ENCODE peak calls at places on chromosomes 1 and 21, in seven cellular contexts. T, G, X, M, E, S and Y are unnamed samples.

GRCh38 chr1:202192770-202193613 is 607 bp upstream of the LGR6 start:
- DNase-seq in M (no peak), X (peak), E (no peak), T (peak), S (peak), G (peak), Y (no peak)

GRCh38 chr1:201291917-201292316 is 8.6 kb downstream of the PKP1 start:
- DNase-seq in T (no peak), G (no peak), E (no peak), M (no peak), X (no peak), S (no peak), Y (no peak)

GRCh38 chr1:1836119-1836518 is 54.8 kb downstream of the GNB1 start:
- DNase-seq in T (no peak), G (no peak), M (no peak), X (peak), E (no peak), S (no peak), Y (no peak)

GRCh38 chr1:166165661-166166399 is 971 bp downstream of the FAM78B start:
- DNase-seq in E (peak), X (peak), M (no peak), G (peak), S (peak), T (peak), Y (no peak)

GRCh38 chr1:154729031-154729442 is 121.1 kb upstream of the ADAR start:
- DNase-seq in M (no peak), S (no peak), X (no peak), G (no peak), T (peak), E (no peak), Y (no peak)

GRCh38 chr1:221878134-221878533 is 136.2 kb upstream of the DUSP10 start:
- DNase-seq in X (no peak), M (no peak), E (no peak), G (no peak), S (no peak), T (no peak), Y (no peak)

GRCh38 chr1:223221686-223222085 is 78.6 kb upstream of the TLR5 start:
- DNase-seq in X (peak), G (no peak), E (no peak), S (no peak), M (no peak), T (no peak), Y (no peak)

GRCh38 chr1:2821970-2822620 is 20.6 kb upstream of the TTC34 start:
- DNase-seq in T (no peak), X (peak), E (no peak), M (no peak), S (peak), G (peak), Y (no peak)

GRCh38 chr21:33666153-33666552 is 23.9 kb downstream of the ITSN1 start:
- DNase-seq in E (no peak), S (no peak), G (no peak), T (no peak), X (no peak), M (no peak), Y (no peak)

GRCh38 chr1:199551967-199552565 is 475.4 kb upstream of the NR5A2 start:
- DNase-seq in E (no peak), X (peak), S (peak), T (peak), G (no peak), M (no peak), Y (peak)

GRCh38 chr1:16614361-16615252 is 1.2 kb upstream of the NBPF1 start:
- DNase-seq in M (no peak), X (peak), T (no peak), G (peak), S (peak), E (peak), Y (no peak)

GRCh38 chr1:178241057-178241456 is 147.2 kb downstream of the RASAL2 start:
- DNase-seq in M (no peak), T (peak), G (no peak), E (no peak), X (no peak), S (no peak), Y (no peak)

GRCh38 chr1:91166106-91166712 is 144.4 kb upstream of the ZNF644 start:
- DNase-seq in S (peak), E (no peak), X (peak), M (no peak), G (no peak), T (peak), Y (peak)

GRCh38 chr1:37726191-37726590 is 33.9 kb downstream of the CDCA8 start:
- DNase-seq in E (no peak), M (no peak), X (peak), G (no peak), S (no peak), T (no peak), Y (no peak)

DNA sequence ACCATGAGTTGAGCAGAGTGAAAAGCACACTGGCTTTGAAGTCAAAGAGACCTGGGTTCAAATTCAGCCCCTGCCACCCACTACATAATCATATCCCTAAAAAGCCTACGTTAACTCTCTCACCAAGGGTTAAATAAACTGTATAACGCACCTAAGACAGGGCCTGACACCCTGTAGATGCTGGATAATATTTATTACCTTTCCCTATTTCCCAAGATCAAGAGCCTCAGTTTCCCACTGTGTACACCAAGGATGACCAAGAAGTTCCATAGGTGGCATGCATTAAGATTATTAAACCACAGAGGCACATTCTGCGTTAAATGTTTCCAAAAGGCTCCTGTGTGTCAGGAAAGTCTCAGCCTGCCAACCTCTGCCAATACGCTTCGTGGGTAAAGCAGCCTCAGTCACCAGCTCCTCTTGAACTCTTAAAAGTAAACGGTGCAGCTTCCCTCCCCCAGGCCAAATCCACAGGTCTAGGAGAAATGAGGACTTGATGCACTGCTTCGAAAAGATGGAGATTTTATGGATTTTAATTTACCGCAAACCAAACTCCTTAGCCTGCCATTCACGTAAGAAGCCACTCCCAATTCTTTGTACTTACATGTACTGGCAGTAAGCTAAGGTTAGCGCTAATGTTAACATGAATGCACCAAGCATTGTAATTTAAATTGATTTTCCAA is 2.7 kb downstream of the USP24 start:
- DNase-seq in T (no peak), S (peak), M (no peak), X (no peak), E (no peak), G (no peak), Y (no peak)
- TF ChIP-seq CTCF in T (no peak), S (no peak), M (no peak), X (no peak), E (no peak), G (no peak), Y (no peak)

DNA sequence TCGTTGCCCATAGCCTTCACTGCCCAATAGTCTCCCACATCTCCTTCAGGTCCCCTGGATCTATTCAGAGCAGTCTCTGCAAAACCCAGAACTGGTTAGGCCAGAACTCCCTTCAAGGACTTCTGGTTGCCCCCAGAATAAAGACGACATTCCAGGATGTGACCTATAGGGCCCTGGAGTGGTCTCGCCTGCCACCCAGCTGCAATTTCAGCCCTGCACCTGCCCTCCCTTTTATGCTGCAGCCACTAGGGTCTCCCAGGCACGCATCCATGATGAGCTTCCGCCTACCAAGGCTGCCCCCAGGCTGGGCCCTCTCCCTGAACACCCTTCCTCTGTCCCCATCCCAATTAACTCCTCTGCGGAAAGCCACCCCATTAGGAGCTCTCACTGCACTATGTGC is 7.2 kb upstream of the TSPEAR start:
- DNase-seq in X (no peak), M (no peak), E (no peak), G (no peak), S (no peak), T (no peak), Y (no peak)
- TF ChIP-seq CTCF in X (no peak), M (no peak), E (no peak), G (no peak), S (no peak), T (no peak), Y (no peak)

GRCh38 chr1:112530832-112531231 is 22.1 kb downstream of the WNT2B start:
- DNase-seq in T (no peak), E (no peak), G (no peak), S (no peak), X (no peak), M (no peak), Y (no peak)

GRCh38 chr1:112536561-112536960 is 27.8 kb downstream of the WNT2B start:
- DNase-seq in T (no peak), E (no peak), X (no peak), G (no peak), M (no peak), S (no peak), Y (peak)

GRCh38 chr1:112532074-112532473 is 23.3 kb downstream of the WNT2B start:
- DNase-seq in T (no peak), X (no peak), M (no peak), S (no peak), E (no peak), G (no peak), Y (no peak)

GRCh38 chr1:112529301-112529700 is 20.5 kb downstream of the WNT2B start:
- DNase-seq in M (no peak), X (no peak), S (no peak), T (no peak), G (no peak), E (no peak), Y (no peak)

GRCh38 chr1:112533029-112533428 is 24.3 kb downstream of the WNT2B start:
- DNase-seq in T (no peak), M (no peak), X (no peak), E (no peak), S (no peak), G (no peak), Y (no peak)
- TF ChIP-seq CTCF in T (no peak), M (no peak), X (no peak), E (no peak), S (no peak), G (no peak), Y (no peak)

GRCh38 chr1:196357913-196358312 is 250.3 kb downstream of the KCNT2 start:
- DNase-seq in M (no peak), E (no peak), S (no peak), T (no peak), X (no peak), G (no peak), Y (no peak)

GRCh38 chr1:196361112-196361714 is 247.0 kb downstream of the KCNT2 start:
- DNase-seq in S (no peak), T (no peak), M (no peak), X (peak), E (no peak), G (no peak), Y (no peak)

DNA sequence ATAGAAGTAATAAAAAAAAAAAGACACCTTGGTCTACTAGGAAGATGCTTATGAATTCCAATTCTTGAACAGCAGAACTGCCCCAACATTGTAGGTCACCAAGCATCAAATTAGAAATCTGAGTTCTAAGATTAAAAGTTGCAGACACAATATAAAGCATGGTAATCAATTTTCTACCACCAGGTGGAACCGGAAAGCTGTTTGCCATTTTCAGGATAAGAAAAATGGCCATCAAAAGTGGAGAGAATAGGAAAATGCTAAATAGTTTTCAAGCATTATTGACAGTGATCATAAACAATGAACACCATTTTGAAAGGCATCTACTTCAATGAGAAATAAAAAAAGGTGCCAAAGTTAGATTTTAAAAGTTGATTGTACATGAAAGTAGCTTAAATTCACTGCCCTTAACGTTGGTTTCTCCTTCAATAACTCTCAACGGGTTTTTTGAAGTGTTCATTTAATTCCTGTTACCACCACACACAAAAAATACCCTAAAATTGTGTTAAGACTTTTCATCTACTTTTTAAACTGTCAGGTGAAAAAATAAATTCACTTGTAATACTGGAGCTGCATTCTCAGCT is 252.9 kb downstream of the KCNT2 start:
- DNase-seq in E (no peak), M (no peak), G (no peak), X (no peak), T (peak), S (no peak), Y (no peak)
- TF ChIP-seq CTCF in E (peak), M (no peak), G (peak), X (peak), T (peak), S (no peak), Y (peak)

GRCh38 chr1:89955311-89955710 is 39.6 kb upstream of the ZNF326 start:
- DNase-seq in M (no peak), S (no peak), G (no peak), E (no peak), X (no peak), T (no peak), Y (no peak)

GRCh38 chr1:89952021-89952995 is 42.6 kb upstream of the ZNF326 start:
- DNase-seq in G (no peak), T (no peak), S (no peak), M (no peak), E (no peak), X (no peak), Y (peak)

GRCh38 chr1:89954401-89954800 is 40.5 kb upstream of the ZNF326 start:
- DNase-seq in E (no peak), T (no peak), M (no peak), S (no peak), X (no peak), G (no peak), Y (no peak)

GRCh38 chr1:89953929-89954328 is 41.0 kb upstream of the ZNF326 start:
- DNase-seq in T (no peak), M (no peak), S (no peak), X (no peak), G (no peak), E (no peak), Y (no peak)

GRCh38 chr1:89953072-89953626 is 41.8 kb upstream of the ZNF326 start:
- DNase-seq in M (no peak), S (peak), T (peak), E (no peak), G (no peak), X (peak), Y (peak)
- TF ChIP-seq CTCF in M (no peak), S (no peak), T (peak), E (no peak), G (no peak), X (peak), Y (no peak)

GRCh38 chr1:35557118-35557610 is at the start of gene KIAA0319L:
- DNase-seq in E (no peak), T (no peak), M (no peak), G (peak), S (peak), X (peak), Y (no peak)
- TF ChIP-seq CTCF in E (no peak), T (no peak), M (no peak), G (no peak), S (no peak), X (no peak), Y (no peak)

GRCh38 chr1:160094806-160095205 is 3.6 kb downstream of the IGSF8 start:
- DNase-seq in T (no peak), G (no peak), S (peak), X (no peak), M (no peak), E (no peak), Y (no peak)
- TF ChIP-seq CTCF in T (no peak), G (no peak), S (no peak), X (no peak), M (no peak), E (no peak), Y (no peak)

GRCh38 chr1:206050655-206051235 is 2.2 kb upstream of the RHEX start:
- DNase-seq in T (no peak), M (no peak), X (no peak), E (no peak), G (no peak), S (no peak), Y (no peak)
- TF ChIP-seq CTCF in T (no peak), M (no peak), X (no peak), E (no peak), G (no peak), S (no peak), Y (no peak)

GRCh38 chr1:193192586-193192985 is 6.2 kb upstream of the B3GALT2 start:
- DNase-seq in G (no peak), M (no peak), T (no peak), X (no peak), S (no peak), E (no peak), Y (no peak)

GRCh38 chr1:193185861-193186714 is at the start of gene B3GALT2:
- DNase-seq in X (no peak), S (peak), M (no peak), E (no peak), G (no peak), T (no peak), Y (no peak)

GRCh38 chr1:193189442-193190095 is 3.2 kb upstream of the B3GALT2 start:
- DNase-seq in G (no peak), S (no peak), M (no peak), X (no peak), E (no peak), T (no peak), Y (no peak)

GRCh38 chr1:193187114-193187513 is 701 bp upstream of the B3GALT2 start:
- DNase-seq in S (no peak), M (no peak), E (no peak), G (no peak), X (no peak), T (no peak), Y (no peak)

GRCh38 chr1:193190096-193190744 is 3.8 kb upstream of the B3GALT2 start:
- DNase-seq in X (no peak), S (no peak), M (no peak), E (no peak), T (peak), G (no peak), Y (no peak)
- TF ChIP-seq CTCF in X (no peak), S (peak), M (no peak), E (no peak), T (no peak), G (no peak), Y (no peak)